ENCODE peak calls at places on chromosomes 12 and 14, in eight cellular contexts. V is hippocampal formation; M is stimulated activated naive CD8-positive, alpha-beta T cell treated with anti-CD3 and anti-CD28 coated beads, Interleukin-15, Interleukin-2, amounts not matched to agents 100 U/mL and 50 U/mL, for 24 hours; U is lung; X is stimulated activated CD4-positive, alpha-beta T cell treated with anti-CD3 and anti-CD28 coated beads, TNF-alpha, amount 100 ng/mL, for 1 hour; I is left ventricle myocardium superior; P is neural crest cell; D is WERI-Rb-1. E is an unnamed sample.

GRCh38 chr14:74563621-74564159 is 48.3 kb downstream of the LTBP2 start:
- DNase-seq in V (no peak), M (no peak), U (no peak), X (no peak), I (no peak), P (no peak), D (no peak), E (no peak)

GRCh38 chr12:3931206-3931605 is 58.0 kb upstream of the PARP11 start:
- DNase-seq in V (no peak), M (no peak), U (no peak), X (no peak), I (no peak), P (no peak), D (no peak), E (no peak)

GRCh38 chr14:92437729-92438280 is 75.8 kb upstream of the RIN3 start:
- DNase-seq in V (no peak), M (no peak), U (no peak), X (no peak), I (no peak), P (no peak), D (no peak), E (no peak)

GRCh38 chr12:52990206-52990605 is 16.1 kb upstream of the EIF4B start:
- DNase-seq in V (no peak), M (no peak), U (no peak), X (no peak), I (no peak), P (no peak), D (no peak), E (no peak)

GRCh38 chr12:82415402-82415801 is 57.1 kb downstream of the METTL25 start:
- DNase-seq in V (no peak), M (no peak), U (no peak), X (no peak), I (no peak), P (no peak), D (no peak), E (no peak)

GRCh38 chr14:74526854-74527585 is 33.5 kb downstream of the ISCA2 start:
- DNase-seq in V (no peak), M (no peak), U (no peak), X (no peak), I (no peak), P (no peak), D (no peak), E (no peak)

GRCh38 chr12:2258035-2258434 is 205.2 kb downstream of the CACNA1C start:
- DNase-seq in V (no peak), M (no peak), U (no peak), X (no peak), I (no peak), P (no peak), D (no peak), E (no peak)

GRCh38 chr14:76516884-76517283 is 140.9 kb downstream of the ESRRB start:
- DNase-seq in V (no peak), M (no peak), U (no peak), X (no peak), I (no peak), P (no peak), D (peak; percentile 24), E (no peak)

GRCh38 chr12:77065361-77066204 is at the start of gene E2F7:
- DNase-seq in V (peak; percentile 77), M (peak; percentile 88), U (peak; percentile 87), X (peak; percentile 33), I (peak; percentile 91), P (peak; percentile 90), D (peak; percentile 97), E (peak; percentile 94)

GRCh38 chr12:6294533-6295186 is 15.8 kb upstream of the PLEKHG6 start:
- DNase-seq in V (no peak), M (no peak), U (no peak), X (no peak), I (no peak), P (no peak), D (no peak), E (no peak)

GRCh38 chr12:14845350-14845750 is 2.0 kb upstream of the ART4 start:
- DNase-seq in V (peak; percentile 12), M (peak; percentile 32), U (peak; percentile 42), X (no peak), I (no peak), P (peak; percentile 36), D (peak; percentile 48), E (no peak)

GRCh38 chr14:51368721-51369163 is 128.7 kb downstream of the TMX1 start:
- DNase-seq in V (no peak), M (no peak), U (no peak), X (no peak), I (no peak), P (no peak), D (no peak), E (no peak)

GRCh38 chr14:99430491-99430890 is 50.2 kb downstream of the SETD3 start:
- DNase-seq in V (no peak), M (peak; percentile 19), U (no peak), X (no peak), I (peak; percentile 40), P (no peak), D (peak; percentile 45), E (no peak)

GRCh38 chr14:68544150-68544892 is 248.5 kb downstream of the ZFP36L1 start:
- DNase-seq in V (no peak), M (peak; percentile 15), U (peak; percentile 54), X (no peak), I (no peak), P (no peak), D (no peak), E (peak; percentile 80)

GRCh38 chr14:103845327-103845726 is 2.0 kb downstream of the PPP1R13B start:
- DNase-seq in V (no peak), M (no peak), U (no peak), X (no peak), I (no peak), P (no peak), D (no peak), E (no peak)

GRCh38 chr14:91056361-91056760 is 4.1 kb downstream of the RPS6KA5 start:
- DNase-seq in V (no peak), M (no peak), U (no peak), X (no peak), I (no peak), P (no peak), D (no peak), E (no peak)

GRCh38 chr14:91327661-91328312 is 83.3 kb upstream of the GPR68 start:
- DNase-seq in V (no peak), M (no peak), U (no peak), X (no peak), I (no peak), P (no peak), D (no peak), E (no peak)

GRCh38 chr12:3667485-3667884 is 85.4 kb downstream of the CRACR2A start:
- DNase-seq in V (no peak), M (no peak), U (no peak), X (no peak), I (no peak), P (no peak), D (peak; percentile 21), E (no peak)

E was measured in right cardiac atrium.